ENCODE peak calls at places on chromosomes 6 and 20, in eight cellular contexts. Z, B, V, H, J, E, C and Y are unnamed samples.

GRCh38 chr6:4133941-4134838 is 1.2 kb downstream of the ECI2 start:
- DNase-seq in B (no peak), J (peak), H (peak), C (peak), E (no peak), Z (peak), V (peak), Y (peak)

GRCh38 chr6:475341-475740 is 83.8 kb downstream of the IRF4 start:
- DNase-seq in B (no peak), C (no peak), Z (no peak), E (no peak), H (no peak), J (no peak), V (no peak), Y (no peak)

GRCh38 chr20:49445176-49445575 is 37.3 kb downstream of the KCNB1 start:
- DNase-seq in Z (no peak), V (no peak), E (no peak), C (no peak), H (no peak), B (no peak), J (no peak), Y (no peak)

GRCh38 chr6:127154509-127154908 is 36.0 kb downstream of the RSPO3 start:
- DNase-seq in J (no peak), Z (no peak), B (no peak), E (no peak), C (no peak), V (no peak), H (no peak), Y (no peak)

GRCh38 chr20:24768226-24768625 is 180.8 kb upstream of the CST7 start:
- DNase-seq in B (no peak), Z (no peak), E (no peak), J (no peak), V (no peak), C (no peak), H (no peak), Y (no peak)

GRCh38 chr20:21371193-21371592 is 26.1 kb downstream of the NKX2-4 start:
- DNase-seq in C (no peak), B (no peak), E (no peak), V (no peak), Z (no peak), H (no peak), J (no peak), Y (no peak)

GRCh38 chr6:112827793-112828192 is 480.7 kb downstream of the RFPL4B start:
- DNase-seq in J (peak), E (peak), V (no peak), B (no peak), C (peak), Z (peak), H (no peak), Y (no peak)

GRCh38 chr6:157513004-157513603 is 132.1 kb downstream of the ZDHHC14 start:
- DNase-seq in H (no peak), B (no peak), E (no peak), J (peak), V (no peak), C (no peak), Z (no peak), Y (no peak)

GRCh38 chr20:32924781-32925180 is 66.1 kb downstream of the EFCAB8 start:
- DNase-seq in C (no peak), J (no peak), V (no peak), B (no peak), H (no peak), E (no peak), Z (no peak), Y (no peak)

GRCh38 chr20:53875452-53875851 is 194.9 kb downstream of the BCAS1 start:
- DNase-seq in B (no peak), J (no peak), E (peak), C (no peak), V (no peak), Z (no peak), H (no peak), Y (no peak)

GRCh38 chr6:82362868-82363267 is 749 bp upstream of the TPBG start:
- DNase-seq in H (peak), C (no peak), Z (no peak), B (no peak), J (no peak), E (peak), V (no peak), Y (no peak)

GRCh38 chr6:132259070-132259469 is 142.2 kb downstream of the MOXD1 start:
- DNase-seq in V (peak), J (no peak), Z (no peak), B (no peak), H (no peak), C (no peak), E (no peak), Y (no peak)

GRCh38 chr20:61805781-61806180 is 259.9 kb downstream of the TAF4 start:
- DNase-seq in J (no peak), Z (no peak), B (no peak), H (no peak), V (no peak), E (no peak), C (no peak), Y (no peak)

GRCh38 chr6:14406616-14407343 is 289.2 kb downstream of the CD83 start:
- DNase-seq in B (no peak), C (no peak), V (no peak), E (no peak), H (no peak), J (no peak), Z (no peak), Y (no peak)

GRCh38 chr6:155314773-155315515 is 660 bp upstream of the TFB1M start:
- DNase-seq in H (peak), J (peak), Z (peak), C (peak), E (peak), V (peak), B (no peak), Y (peak)

GRCh38 chr6:155314092-155314772 is at the start of gene TFB1M:
- DNase-seq in J (peak), V (peak), E (peak), B (peak), C (peak), H (peak), Z (peak), Y (peak)

GRCh38 chr6:155316419-155316818 is 2.1 kb upstream of the TFB1M start:
- DNase-seq in Z (no peak), H (no peak), B (no peak), C (no peak), V (no peak), E (no peak), J (no peak), Y (no peak)

GRCh38 chr6:155317186-155317585 is 2.9 kb upstream of the TFB1M start:
- DNase-seq in H (no peak), B (no peak), Z (no peak), E (no peak), J (no peak), V (no peak), C (no peak), Y (no peak)

GRCh38 chr6:155315516-155315871 is 1.2 kb upstream of the TFB1M start:
- DNase-seq in V (no peak), H (no peak), E (no peak), J (no peak), Z (no peak), B (no peak), C (no peak), Y (no peak)
- H3K4me3 ChIP-seq in V (peak), H (peak), E (peak), J (no peak), Z (no peak), B (peak), C (no peak), Y (peak)

GRCh38 chr6:105452924-105453756 is 50.3 kb upstream of the PREP start:
- DNase-seq in J (peak), E (no peak), Z (peak), B (no peak), C (no peak), H (no peak), V (no peak), Y (no peak)
- TF ChIP-seq POLR2A in J (no peak), E (no peak), Z (peak), B (no peak), C (no peak), H (peak), V (no peak), Y (no peak)

DNA sequence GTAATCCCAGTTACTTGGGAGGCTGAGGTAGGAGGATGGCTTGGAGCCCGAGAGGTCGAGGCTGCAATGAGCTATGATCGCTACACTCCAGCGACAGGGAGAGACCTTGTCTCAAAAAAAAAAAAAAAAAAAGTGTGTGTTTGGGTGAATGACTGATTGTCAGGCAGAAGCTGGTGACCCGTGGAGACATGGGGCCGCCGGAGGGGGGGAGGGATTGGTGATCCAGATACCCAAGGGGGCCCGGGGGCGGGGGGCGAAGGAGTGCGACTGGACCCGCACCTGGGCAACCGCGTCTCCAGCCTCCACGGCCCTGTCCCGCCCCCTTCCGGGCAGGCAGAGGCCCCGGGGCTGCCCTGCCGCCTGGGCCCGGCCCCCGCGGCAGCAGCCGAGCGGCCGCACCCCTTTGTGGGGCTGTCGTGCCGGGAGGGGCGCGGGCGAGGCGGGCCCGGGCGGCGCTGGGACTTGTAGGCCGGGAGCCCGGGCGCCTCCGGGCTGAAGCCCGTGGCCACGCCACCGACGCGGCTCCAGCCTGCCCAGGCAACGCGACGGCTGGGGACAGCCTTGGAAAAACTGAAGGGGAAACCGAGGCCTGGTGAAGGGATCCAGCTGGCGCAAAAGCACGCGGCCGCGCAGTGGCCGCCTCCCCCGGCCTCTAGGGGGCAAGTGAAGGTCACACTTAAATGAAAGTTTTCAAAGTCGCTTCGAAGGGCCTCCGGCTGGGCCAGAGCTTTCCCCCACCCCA is 2.1 kb upstream of the RBM38 start:
- DNase-seq in H (peak), E (peak), Z (peak), V (no peak), J (peak), B (no peak), C (peak), Y (peak)
- H3K27ac ChIP-seq in H (peak), E (peak), Z (peak), V (peak), J (peak), B (peak), C (peak), Y (peak)

DNA sequence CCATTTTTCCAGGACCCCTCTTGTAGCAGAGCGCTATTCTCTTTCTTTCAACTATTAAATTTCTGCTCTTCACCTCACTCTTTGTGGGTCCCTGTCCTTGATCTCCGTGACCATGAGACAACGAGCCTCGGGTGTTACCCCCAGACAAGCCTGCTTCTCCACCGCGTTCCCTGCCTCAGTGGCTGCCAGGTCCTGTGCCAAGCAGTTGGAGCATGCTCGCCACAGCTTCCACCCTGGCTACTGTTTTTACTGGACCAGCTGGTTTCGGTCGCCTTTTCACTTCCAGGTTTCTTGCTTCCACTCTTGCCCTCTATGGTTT is 5.7 kb downstream of the TP53RK start:
- DNase-seq in C (no peak), H (no peak), J (no peak), Z (no peak), V (no peak), E (no peak), B (no peak), Y (no peak)
- H3K4me3 ChIP-seq in C (no peak), H (peak), J (no peak), Z (no peak), V (no peak), E (peak), B (peak), Y (peak)

GRCh38 chr6:16760536-16761468 is at the start of gene ATXN1:
- DNase-seq in E (peak), C (peak), V (peak), J (peak), B (no peak), Z (peak), H (peak), Y (peak)
- TF ChIP-seq POLR2A in E (no peak), C (peak), V (no peak), J (peak), B (no peak), Z (peak), H (peak), Y (no peak)

GRCh38 chr6:142187209-142187608 is 40.1 kb downstream of the VTA1 start:
- DNase-seq in H (no peak), J (peak), V (no peak), E (peak), Z (no peak), C (peak), B (no peak), Y (no peak)

DNA sequence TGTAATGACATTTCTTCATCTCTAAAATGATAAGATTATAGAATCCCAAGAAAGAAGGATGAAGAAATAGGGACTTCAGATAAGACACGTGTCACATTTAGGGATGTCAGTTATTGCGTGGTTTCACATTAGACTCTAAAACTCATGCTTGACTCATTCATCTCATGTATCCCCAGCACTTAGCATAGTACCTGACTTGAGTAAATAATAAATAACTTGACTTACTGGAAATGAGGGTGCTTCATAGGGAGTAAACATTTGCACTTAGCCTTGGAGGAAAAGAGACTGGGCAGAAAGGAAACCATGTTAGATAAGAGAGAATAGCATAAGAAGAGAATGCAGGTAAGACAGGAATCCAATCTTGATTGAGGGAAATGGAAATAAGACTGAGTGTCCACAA is 37.3 kb downstream of the VTA1 start:
- DNase-seq in C (no peak), Z (no peak), E (no peak), H (no peak), B (no peak), V (no peak), J (no peak), Y (no peak)
- H3K27ac ChIP-seq in C (no peak), Z (no peak), E (no peak), H (no peak), B (no peak), V (no peak), J (no peak), Y (no peak)

GRCh38 chr6:27829453-27830211 is 82.6 kb downstream of the OR2B2 start:
- DNase-seq in V (no peak), B (no peak), Z (no peak), E (no peak), J (no peak), H (no peak), C (no peak), Y (no peak)
- H3K4me3 ChIP-seq in V (peak), B (no peak), Z (no peak), E (no peak), J (no peak), H (no peak), C (no peak), Y (no peak)

DNA sequence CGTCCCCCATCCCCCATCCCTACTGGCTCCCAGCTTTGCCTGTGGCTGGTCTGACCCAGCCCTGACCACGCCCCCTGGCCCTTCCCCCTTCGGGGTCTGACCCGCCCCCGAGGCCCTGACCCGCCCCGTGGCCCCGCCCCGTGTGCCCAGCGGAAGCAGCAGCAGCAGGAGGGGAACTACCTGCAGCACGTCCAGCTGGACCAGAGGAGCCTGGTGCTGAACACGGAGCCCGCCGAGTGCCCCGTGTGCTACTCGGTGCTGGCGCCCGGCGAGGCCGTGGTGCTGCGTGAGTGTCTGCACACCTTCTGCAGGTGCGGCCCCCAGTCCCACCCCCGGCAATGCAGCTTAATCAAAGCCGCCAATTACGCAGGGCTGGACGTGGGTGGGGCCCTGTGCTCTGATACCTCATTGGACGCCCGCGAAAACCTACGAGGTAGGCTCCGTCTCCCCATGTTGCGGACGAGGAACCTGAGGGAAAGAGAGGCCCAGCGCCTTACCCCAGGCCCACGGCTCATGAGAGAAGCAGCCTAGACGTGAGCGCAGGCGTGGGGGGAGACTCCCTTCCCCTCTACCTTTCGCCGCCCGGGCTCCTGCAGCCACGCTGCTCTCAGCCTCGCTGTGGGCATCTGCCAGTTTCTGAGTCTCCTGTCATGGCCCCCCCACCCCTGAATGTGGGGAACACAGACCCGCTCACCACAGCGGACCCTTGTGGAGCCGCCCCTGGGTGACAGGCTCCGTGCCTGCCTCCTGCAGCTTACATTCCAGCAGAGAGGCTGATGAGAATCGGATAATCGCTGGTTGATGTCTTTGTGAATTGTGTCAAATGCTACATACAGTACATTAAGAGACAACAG is 12.8 kb downstream of the RBCK1 start:
- DNase-seq in H (no peak), B (no peak), J (no peak), V (peak), E (no peak), C (peak), Z (peak), Y (no peak)
- TF ChIP-seq POLR2A in H (no peak), B (no peak), J (no peak), V (no peak), E (no peak), C (no peak), Z (peak), Y (no peak)

GRCh38 chr6:7156666-7157278 is 49.0 kb downstream of the RREB1 start:
- DNase-seq in B (no peak), V (no peak), H (no peak), J (no peak), E (no peak), Z (no peak), C (no peak), Y (no peak)
- H3K27ac ChIP-seq in B (peak), V (no peak), H (no peak), J (peak), E (peak), Z (peak), C (no peak), Y (no peak)

GRCh38 chr6:24545691-24546090 is 50.9 kb downstream of the ALDH5A1 start:
- DNase-seq in J (no peak), Z (no peak), H (no peak), C (no peak), B (no peak), V (no peak), E (no peak), Y (no peak)

GRCh38 chr6:24547243-24547642 is 52.5 kb downstream of the ALDH5A1 start:
- DNase-seq in Z (no peak), B (no peak), C (no peak), H (no peak), J (no peak), E (no peak), V (no peak), Y (no peak)

GRCh38 chr6:24546432-24546831 is 51.7 kb downstream of the ALDH5A1 start:
- DNase-seq in V (no peak), B (no peak), J (no peak), C (no peak), E (no peak), Z (no peak), H (no peak), Y (no peak)

GRCh38 chr6:24540197-24540596 is 45.4 kb downstream of the ALDH5A1 start:
- DNase-seq in B (no peak), V (no peak), J (no peak), C (no peak), E (no peak), Z (no peak), H (no peak), Y (no peak)

GRCh38 chr6:24543683-24544082 is 48.9 kb downstream of the ALDH5A1 start:
- DNase-seq in V (no peak), H (no peak), B (no peak), Z (no peak), E (no peak), J (no peak), C (no peak), Y (no peak)
- H3K4me3 ChIP-seq in V (no peak), H (no peak), B (no peak), Z (no peak), E (no peak), J (no peak), C (no peak), Y (no peak)